ENCODE peak calls at places on chromosomes 5 and 9, in nine cellular contexts. P, U, X, E, R, H, B, V and N are unnamed samples. For H3K4me1 and H3K36me3, the result is how much of the 10 kb centered on the place peaks cover.

GRCh38 chr9:127955294-127956015 is 17.8 kb upstream of the DPM2 start:
- DNase-seq in P (peak), U (peak), X (no peak), E (peak), R (peak), H (peak), B (peak), V (peak), N (no peak)

GRCh38 chr5:160187091-160187490 is 42.2 kb upstream of the FABP6 start:
- DNase-seq in P (no peak), U (no peak), X (no peak), E (no peak), R (no peak), H (peak), B (no peak), V (no peak), N (no peak)

GRCh38 chr5:178284095-178284675 is 51.6 kb upstream of the PHYKPL start:
- DNase-seq in P (no peak), U (no peak), X (no peak), E (no peak), R (no peak), H (no peak), B (no peak), V (no peak), N (no peak)

GRCh38 chr9:20512106-20512505 is 110.2 kb downstream of the MLLT3 start:
- DNase-seq in P (no peak), U (no peak), X (peak), E (no peak), R (no peak), H (peak), B (no peak), V (no peak), N (no peak)

GRCh38 chr5:89042746-89043145 is 159.8 kb upstream of the MEF2C start:
- DNase-seq in P (no peak), U (no peak), X (no peak), E (no peak), R (no peak), H (no peak), B (no peak), V (no peak), N (no peak)

GRCh38 chr5:115214541-115214940 is 44.8 kb upstream of the TRIM36 start:
- DNase-seq in P (no peak), U (no peak), X (peak), E (no peak), R (no peak), H (no peak), B (no peak), V (no peak), N (no peak)

GRCh38 chr5:31217441-31217840 is 24.0 kb downstream of the CDH6 start:
- DNase-seq in P (no peak), U (no peak), X (no peak), E (no peak), R (no peak), H (no peak), B (no peak), V (no peak), N (no peak)

GRCh38 chr9:136947955-136948510 is 3.0 kb downstream of the C8G start:
- DNase-seq in P (peak), U (peak), X (peak), E (no peak), R (peak), H (peak), B (peak), V (peak), N (peak)

GRCh38 chr9:89497978-89498844 is at the start of gene SEMA4D:
- DNase-seq in P (peak), U (peak), X (peak), E (peak), R (peak), H (peak), B (peak), V (peak), N (peak)

GRCh38 chr5:167716376-167716775 is 575.1 kb upstream of the WWC1 start:
- DNase-seq in P (no peak), U (no peak), X (peak), E (no peak), R (no peak), H (peak), B (no peak), V (no peak), N (no peak)

GRCh38 chr9:27519466-27520465 is 4.3 kb upstream of the IFNK start:
- DNase-seq in P (no peak), U (no peak), X (no peak), E (no peak), R (no peak), H (peak), B (no peak), V (no peak), N (no peak)

GRCh38 chr9:86975571-86975970 is 28.3 kb upstream of the GAS1 start:
- DNase-seq in P (no peak), U (no peak), X (peak), E (no peak), R (no peak), H (peak), B (no peak), V (no peak), N (no peak)

GRCh38 chr5:171428849-171429542 is 9.5 kb downstream of the FGF18 start:
- DNase-seq in P (no peak), U (no peak), X (no peak), E (no peak), R (no peak), H (no peak), B (no peak), V (no peak), N (no peak)

GRCh38 chr9:72315510-72316287 is 49.3 kb downstream of the ZFAND5 start:
- DNase-seq in P (no peak), U (no peak), X (peak), E (no peak), R (peak), H (peak), B (peak), V (no peak), N (no peak)

GRCh38 chr9:120733190-120733589 is 18.9 kb upstream of the MEGF9 start:
- DNase-seq in P (peak), U (peak), X (peak), E (no peak), R (no peak), H (peak), B (no peak), V (no peak), N (peak)

GRCh38 chr5:128513816-128514215 is 24.2 kb downstream of the FBN2 start:
- DNase-seq in P (no peak), U (no peak), X (no peak), E (no peak), R (no peak), H (no peak), B (no peak), V (no peak), N (no peak)

DNA sequence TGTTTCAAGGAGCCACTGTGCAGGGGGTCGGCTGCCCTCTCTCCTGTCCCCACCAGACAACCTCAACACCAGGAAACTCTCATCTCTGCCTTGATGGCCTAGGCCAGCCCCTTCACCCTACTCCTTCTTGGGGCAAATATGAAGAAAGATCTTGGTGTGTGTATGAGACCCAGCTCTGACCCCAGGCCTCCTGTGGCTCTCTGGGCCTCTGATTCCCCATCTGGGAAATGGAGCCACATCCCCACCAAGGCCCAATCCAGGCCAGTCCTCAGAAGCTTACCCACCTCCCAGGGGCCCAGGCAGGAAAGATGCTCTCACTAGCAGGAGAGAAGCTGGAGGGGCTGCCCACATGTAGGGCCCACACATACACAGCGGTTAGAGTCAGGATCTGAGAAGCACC is 38.9 kb downstream of the BICD2 start:
- DNase-seq in P (no peak), U (no peak), X (no peak), E (no peak), R (no peak), H (no peak), B (no peak), V (no peak), N (peak)
- H3K4me1 ChIP-seq in P (under half), U (under half), X (under half), E (under half), R (under half), H (under half), B (under half), V (under half), N (under half)

GRCh38 chr9:37025381-37026084 is 8.5 kb downstream of the PAX5 start:
- DNase-seq in P (no peak), U (no peak), X (no peak), E (no peak), R (no peak), H (peak), B (no peak), V (no peak), N (no peak)

GRCh38 chr9:37026936-37027581 is 7.0 kb downstream of the PAX5 start:
- DNase-seq in P (no peak), U (no peak), X (no peak), E (no peak), R (no peak), H (no peak), B (no peak), V (no peak), N (no peak)

GRCh38 chr9:37028425-37029031 is 5.5 kb downstream of the PAX5 start:
- DNase-seq in P (no peak), U (no peak), X (no peak), E (no peak), R (no peak), H (no peak), B (no peak), V (no peak), N (no peak)

GRCh38 chr9:37027582-37028424 is 6.3 kb downstream of the PAX5 start:
- DNase-seq in P (peak), U (peak), X (peak), E (peak), R (peak), H (peak), B (peak), V (peak), N (peak)

GRCh38 chr9:37026085-37026935 is 7.8 kb downstream of the PAX5 start:
- DNase-seq in P (no peak), U (no peak), X (no peak), E (no peak), R (no peak), H (peak), B (no peak), V (no peak), N (no peak)
- H3K4me3 ChIP-seq in P (peak), U (no peak), X (peak), E (peak), R (peak), H (no peak), B (no peak), V (peak), N (no peak)

GRCh38 chr9:98764351-98764750 is 32.0 kb downstream of the ANKS6 start:
- DNase-seq in P (no peak), U (no peak), X (peak), E (no peak), R (no peak), H (peak), B (no peak), V (no peak), N (no peak)
- H3K36me3 ChIP-seq in P (under half), U (under half), X (half or more), E (under half), R (under half), H (under half), B (under half), V (under half), N (under half)

GRCh38 chr5:66929995-66930394 is 266.6 kb downstream of the CD180 start:
- DNase-seq in P (no peak), U (no peak), X (no peak), E (no peak), R (no peak), H (no peak), B (no peak), V (no peak), N (no peak)
- H3K4me1 ChIP-seq in P (under half), U (under half), X (under half), E (under half), R (under half), H (under half), B (under half), V (under half), N (under half)

DNA sequence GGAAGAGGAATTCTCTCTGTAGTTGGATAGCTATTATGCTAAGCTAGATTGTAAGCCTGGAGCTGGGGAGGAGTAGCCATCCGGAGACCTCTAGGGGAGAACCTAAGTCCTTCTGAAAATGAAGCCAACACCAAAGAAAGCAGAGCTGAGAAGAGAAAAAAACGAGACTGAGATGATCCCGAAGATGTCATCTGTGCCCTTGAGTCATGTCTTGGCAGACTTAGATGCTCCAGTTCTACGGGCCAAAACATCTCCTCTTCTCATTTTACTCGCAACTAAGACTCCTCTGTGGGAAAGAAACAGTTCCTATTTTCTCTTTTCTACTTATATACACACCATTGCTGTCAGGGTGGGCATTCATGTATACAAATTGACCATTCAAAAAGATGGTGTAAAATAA is 34.3 kb upstream of the ADCY2 start:
- DNase-seq in P (no peak), U (no peak), X (no peak), E (no peak), R (no peak), H (peak), B (no peak), V (no peak), N (no peak)
- H3K4me3 ChIP-seq in P (no peak), U (no peak), X (no peak), E (no peak), R (no peak), H (no peak), B (no peak), V (no peak), N (no peak)

GRCh38 chr9:121779381-121780117 is 128.1 kb downstream of the DAB2IP start:
- DNase-seq in P (peak), U (no peak), X (no peak), E (no peak), R (peak), H (no peak), B (no peak), V (no peak), N (no peak)

GRCh38 chr9:121778252-121779225 is 127.1 kb downstream of the DAB2IP start:
- DNase-seq in P (peak), U (no peak), X (no peak), E (no peak), R (no peak), H (no peak), B (no peak), V (no peak), N (no peak)

GRCh38 chr9:121776009-121776738 is 124.7 kb downstream of the DAB2IP start:
- DNase-seq in P (peak), U (peak), X (no peak), E (peak), R (no peak), H (no peak), B (peak), V (no peak), N (peak)

GRCh38 chr9:121774715-121775613 is 123.5 kb downstream of the DAB2IP start:
- DNase-seq in P (peak), U (peak), X (no peak), E (peak), R (no peak), H (no peak), B (peak), V (no peak), N (peak)

GRCh38 chr9:121776739-121777637 is 125.6 kb downstream of the DAB2IP start:
- DNase-seq in P (no peak), U (no peak), X (no peak), E (no peak), R (peak), H (no peak), B (no peak), V (no peak), N (no peak)
- H3K36me3 ChIP-seq in P (under half), U (under half), X (under half), E (half or more), R (under half), H (under half), B (under half), V (under half), N (under half)